ENCODE peak calls at places on chromosomes 7 and 10, in five cellular contexts. N is GM12878, A is WTC11, L is A549, R is HepG2. U is an unnamed sample.

GRCh38 chr7:155203882-155204691 is 93.6 kb upstream of the INSIG1 start:
- DNase-seq in L (no peak), R (no peak), N (no peak), A (no peak), U (no peak)

GRCh38 chr7:30815016-30815854 is 44.0 kb downstream of the MINDY4 start:
- DNase-seq in L (no peak), N (no peak), A (no peak), R (no peak), U (no peak)

GRCh38 chr10:34358729-34359128 is 456.4 kb downstream of the PARD3 start:
- DNase-seq in R (no peak), L (no peak), A (no peak), N (no peak), U (no peak)

GRCh38 chr10:123203393-123204126 is 49.4 kb downstream of the BUB3 start:
- DNase-seq in R (peak; percentile 94), L (peak; percentile 8), N (no peak), A (no peak), U (no peak)

GRCh38 chr10:103416436-103417147 is 20.2 kb downstream of the PDCD11 start:
- DNase-seq in R (peak; percentile 50), A (peak; percentile 41), N (peak; percentile 27), L (peak; percentile 44), U (no peak)

GRCh38 chr7:107961399-107961798 is 41.6 kb downstream of the LAMB1 start:
- DNase-seq in L (no peak), N (no peak), R (no peak), A (no peak), U (no peak)

GRCh38 chr7:74604326-74605020 is 53.0 kb upstream of the GTF2I start:
- DNase-seq in L (no peak), N (no peak), R (no peak), A (no peak), U (no peak)

GRCh38 chr7:96045919-96046318 is 273.6 kb downstream of the DYNC1I1 start:
- DNase-seq in L (no peak), R (no peak), N (no peak), A (no peak), U (no peak)

GRCh38 chr7:130008941-130009847 is 42.0 kb downstream of the ZC3HC1 start:
- DNase-seq in N (no peak), R (peak; percentile 74), A (no peak), L (peak; percentile 22), U (no peak)

GRCh38 chr7:57370739-57371098 is 79.3 kb upstream of the ZNF716 start:
- DNase-seq in N (no peak), L (no peak), R (no peak), A (no peak), U (no peak)

GRCh38 chr7:134289423-134289822 is 27.3 kb downstream of the SLC35B4 start:
- DNase-seq in L (no peak), A (no peak), N (no peak), R (no peak), U (no peak)

GRCh38 chr10:15370212-15370740 is 813 bp downstream of the FAM171A1 start:
- DNase-seq in N (no peak), L (peak; percentile 32), R (no peak), A (peak; percentile 17), U (peak; percentile 52)

GRCh38 chr10:47159361-47160228 is 140.4 kb upstream of the GDF10 start:
- DNase-seq in R (no peak), A (no peak), L (no peak), N (no peak), U (no peak)

GRCh38 chr7:70655694-70656093 is 476.2 kb upstream of the GALNT17 start:
- DNase-seq in R (no peak), N (no peak), A (no peak), L (no peak), U (no peak)

GRCh38 chr7:42915356-42915755 is 3.5 kb upstream of the C7orf25 start:
- DNase-seq in L (no peak), R (no peak), A (no peak), N (no peak), U (no peak)

GRCh38 chr7:134710511-134710853 is 63.8 kb downstream of the BPGM start:
- DNase-seq in L (no peak), R (no peak), N (no peak), A (no peak), U (no peak)

GRCh38 chr10:67259319-67259929 is 333.6 kb downstream of the LRRTM3 start:
- DNase-seq in A (no peak), L (no peak), N (no peak), R (no peak), U (no peak)

GRCh38 chr10:73838827-73839226 is 27.4 kb upstream of the NDST2 start:
- DNase-seq in N (no peak), A (no peak), R (no peak), L (no peak), U (no peak)

GRCh38 chr7:87344446-87344845 is 1.0 kb upstream of the CROT start:
- DNase-seq in N (no peak), R (no peak), L (no peak), A (no peak), U (no peak)

GRCh38 chr7:124764071-124764846 is 1.3 kb downstream of the GPR37 start:
- DNase-seq in A (peak; percentile 22), N (no peak), R (no peak), L (no peak), U (no peak)

GRCh38 chr7:35624299-35625186 is 70.4 kb downstream of the HERPUD2 start:
- DNase-seq in L (peak; percentile 63), R (peak; percentile 31), N (no peak), A (peak; percentile 52), U (peak; percentile 71)

GRCh38 chr7:95933618-95934017 is 161.3 kb downstream of the DYNC1I1 start:
- DNase-seq in R (no peak), L (no peak), A (no peak), N (no peak), U (no peak)

GRCh38 chr7:3056713-3057388 is 13.2 kb upstream of the CARD11 start:
- DNase-seq in R (no peak), L (no peak), A (no peak), N (no peak), U (no peak)

GRCh38 chr10:58414270-58415041 is 29.2 kb downstream of the TFAM start:
- DNase-seq in R (peak; percentile 68), N (no peak), L (peak; percentile 57), A (no peak), U (no peak)

GRCh38 chr7:143284591-143285453 is at the start of gene TMEM139:
- DNase-seq in N (no peak), R (peak; percentile 86), A (peak; percentile 73), L (no peak), U (peak; percentile 75)

DNA sequence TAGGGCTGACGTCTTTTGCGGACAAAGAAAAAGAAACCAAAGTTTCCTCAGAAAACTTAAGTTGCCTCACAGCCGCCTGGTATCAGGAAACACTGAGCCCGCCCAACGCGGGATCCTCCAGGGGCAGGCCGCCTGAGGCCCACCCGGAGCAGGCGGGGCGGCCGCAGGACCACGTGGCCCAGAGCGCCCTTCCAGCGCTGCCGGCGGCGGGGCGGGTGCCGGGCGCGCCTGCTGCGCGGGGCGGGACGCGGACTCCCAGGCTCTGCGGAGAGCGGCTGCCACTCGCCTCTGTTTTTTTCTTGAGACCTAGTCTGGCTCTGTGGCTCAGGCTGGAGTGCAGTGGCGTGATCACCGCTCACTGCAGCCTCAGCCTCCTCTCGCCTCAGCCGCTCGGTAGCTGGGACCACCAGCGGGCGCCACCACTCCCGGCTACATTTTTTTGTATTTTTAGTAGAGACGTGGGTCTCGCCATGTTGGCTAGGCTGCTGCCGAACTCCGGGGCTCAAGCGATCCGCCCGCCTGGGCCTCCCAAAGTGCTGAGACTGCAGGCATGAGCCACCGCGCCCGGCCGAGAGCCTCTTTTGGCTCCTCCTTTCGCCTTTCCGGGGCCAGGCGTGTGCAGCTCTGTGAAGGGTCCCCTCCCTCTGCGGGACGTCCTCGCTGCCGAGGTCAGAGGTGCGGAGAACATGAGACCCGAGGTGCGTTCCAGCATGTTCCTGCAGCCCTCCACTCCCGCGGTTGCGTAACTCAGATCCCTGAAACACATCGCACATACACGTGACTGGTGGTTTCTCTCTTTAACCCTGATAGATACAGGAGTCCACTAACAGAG is 11.6 kb upstream of the HNRNPF start:
- DNase-seq in N (no peak), A (peak; percentile 65), R (peak; percentile 96), L (peak; percentile 49), U (peak; percentile 56)
- TF ChIP-seq ESRRA in N (no peak), A (peak; percentile 48), R (peak; percentile 91), L (no peak), U (peak; percentile 84)

DNA sequence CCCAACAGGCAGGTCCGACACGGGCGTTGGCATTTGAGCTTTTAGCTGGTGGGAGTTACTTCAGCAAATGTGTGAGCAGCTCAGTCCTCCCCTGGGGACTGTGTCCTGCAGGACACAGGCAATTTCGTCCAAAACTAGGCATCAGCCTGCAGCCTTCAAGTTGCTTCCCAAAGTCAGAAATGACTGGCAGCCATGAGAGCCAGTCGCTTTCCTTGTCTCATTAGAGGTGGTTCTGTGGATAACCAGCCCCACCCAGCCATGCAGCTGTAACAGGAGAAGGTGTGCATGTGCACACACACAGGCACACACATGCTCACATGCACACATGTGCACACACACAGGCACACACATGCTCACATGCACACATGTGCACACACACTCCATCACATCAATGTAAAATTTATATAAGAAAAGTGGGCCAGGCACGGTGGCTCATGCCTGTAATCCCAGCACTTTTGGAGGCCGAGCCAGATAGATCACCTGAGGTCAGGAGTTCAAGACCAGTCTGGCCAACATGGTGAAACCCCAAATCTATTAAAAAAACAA is 138.8 kb upstream of the TCERG1L start:
- DNase-seq in L (no peak), A (no peak), N (no peak), R (no peak), U (no peak)
- TF ChIP-seq ESRRA in L (no peak), A (no peak), N (no peak), R (no peak), U (no peak)

DNA sequence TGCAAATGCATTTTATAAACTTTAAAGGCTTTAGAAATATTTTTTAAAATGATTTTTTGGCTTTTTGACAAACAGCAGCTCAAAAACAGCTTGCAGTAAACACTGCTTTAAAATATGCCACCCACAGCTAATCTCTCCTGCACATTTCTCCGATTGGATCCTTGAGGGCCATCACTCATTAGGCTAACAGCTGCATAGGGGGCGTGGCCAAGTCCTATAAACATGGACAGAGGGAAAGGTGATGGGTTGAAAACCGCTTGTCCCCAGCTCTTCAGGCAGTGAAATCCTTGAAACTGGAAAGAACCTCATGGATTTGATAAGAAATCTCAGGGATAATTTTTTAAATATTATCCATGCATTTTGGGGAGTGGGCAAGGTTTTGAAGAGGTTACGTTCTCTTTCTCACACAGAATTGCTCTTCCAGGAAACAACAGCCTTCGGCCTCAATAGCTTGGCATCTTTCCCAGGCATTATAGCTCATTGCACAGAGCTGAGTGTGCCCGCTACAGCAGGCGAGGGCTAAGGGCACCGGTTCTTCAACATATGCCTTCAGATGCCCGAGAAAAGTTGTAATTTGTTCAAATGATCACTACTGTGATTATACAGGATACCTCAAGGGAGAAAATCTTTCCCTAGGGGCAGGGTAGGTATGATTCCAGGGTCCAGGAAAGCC is 1.7 kb downstream of the PLEKHS1 start:
- DNase-seq in A (no peak), L (no peak), N (no peak), R (no peak), U (no peak)
- TF ChIP-seq ESRRA in A (no peak), L (no peak), N (no peak), R (no peak), U (no peak)

GRCh38 chr7:149826344-149827088 is 11.7 kb upstream of the ZNF862 start:
- DNase-seq in L (no peak), R (no peak), A (peak; percentile 10), N (no peak), U (no peak)
- TF ChIP-seq ESRRA in L (no peak), R (no peak), A (no peak), N (no peak), U (no peak)

GRCh38 chr10:83310688-83311087 is 828.6 kb upstream of the GHITM start:
- DNase-seq in N (no peak), A (no peak), R (no peak), L (no peak), U (no peak)
- TF ChIP-seq ESRRA in N (no peak), A (no peak), R (no peak), L (no peak), U (no peak)

GRCh38 chr7:150568714-150569113 is 1.5 kb downstream of the GIMAP4 start:
- DNase-seq in L (no peak), N (no peak), R (no peak), A (no peak), U (no peak)
- TF ChIP-seq ESRRA in L (no peak), N (no peak), R (no peak), A (no peak), U (no peak)

U was measured in K562.